ENCODE peak calls at places on chromosomes 6 and 20, in nine cellular contexts. C is Karpas-422, E is H9, P is SK-N-MC, F is GM23248, G is fibroblast of lung, D is HepG2, J is MM.1S, H is endodermal cell. Z is an unnamed sample.

GRCh38 chr6:117072134-117072533 is 193.2 kb upstream of the VGLL2 start:
- DNase-seq in C (no peak), E (no peak), P (no peak), F (no peak), G (no peak), D (no peak), J (no peak), H (no peak), Z (no peak)

GRCh38 chr20:33392016-33392415 is 9.3 kb downstream of the CDK5RAP1 start:
- DNase-seq in C (no peak), E (no peak), P (peak; percentile 77), F (peak; percentile 89), G (no peak), D (no peak), J (no peak), H (no peak), Z (no peak)

GRCh38 chr6:129753422-129753821 is 43.4 kb upstream of the ARHGAP18 start:
- DNase-seq in C (no peak), E (no peak), P (no peak), F (peak; percentile 68), G (no peak), D (no peak), J (no peak), H (no peak), Z (no peak)

GRCh38 chr20:19975436-19975799 is 41.7 kb upstream of the NAA20 start:
- DNase-seq in C (no peak), E (no peak), P (no peak), F (peak; percentile 66), G (peak; percentile 57), D (no peak), J (no peak), H (no peak), Z (no peak)

GRCh38 chr20:1146957-1147356 is 28.6 kb downstream of the PSMF1 start:
- DNase-seq in C (no peak), E (no peak), P (no peak), F (no peak), G (no peak), D (no peak), J (no peak), H (no peak), Z (no peak)

GRCh38 chr6:157152544-157152943 is 170.8 kb downstream of the TMEM242 start:
- DNase-seq in C (no peak), E (no peak), P (no peak), F (no peak), G (no peak), D (no peak), J (no peak), H (no peak), Z (no peak)

GRCh38 chr6:158259845-158260244 is 52.4 kb upstream of the TULP4 start:
- DNase-seq in C (no peak), E (no peak), P (no peak), F (no peak), G (no peak), D (no peak), J (no peak), H (no peak), Z (no peak)

GRCh38 chr6:46440133-46440532 is 51.1 kb downstream of the RCAN2 start:
- DNase-seq in C (no peak), E (no peak), P (no peak), F (peak; percentile 85), G (peak; percentile 56), D (no peak), J (no peak), H (no peak), Z (no peak)

GRCh38 chr6:89976141-89977020 is 82.1 kb downstream of the GJA10 start:
- DNase-seq in C (no peak), E (no peak), P (no peak), F (no peak), G (no peak), D (no peak), J (no peak), H (no peak), Z (no peak)

GRCh38 chr6:159762681-159763293 is 942 bp downstream of the ACAT2 start:
- DNase-seq in C (no peak), E (no peak), P (no peak), F (peak; percentile 23), G (no peak), D (peak; percentile 74), J (peak; percentile 9), H (no peak), Z (peak; percentile 24)

GRCh38 chr6:35786810-35787209 is 6.0 kb downstream of the CLPSL1 start:
- DNase-seq in C (no peak), E (no peak), P (no peak), F (peak; percentile 48), G (no peak), D (no peak), J (no peak), H (no peak), Z (no peak)

GRCh38 chr20:43955244-43956191 is 40.9 kb downstream of the TOX2 start:
- DNase-seq in C (peak; percentile 98), E (no peak), P (no peak), F (peak; percentile 97), G (peak; percentile 94), D (no peak), J (peak; percentile 83), H (peak; percentile 61), Z (peak; percentile 77)

GRCh38 chr20:35497320-35497719 is 32.1 kb downstream of the C20orf173 start:
- DNase-seq in C (no peak), E (no peak), P (no peak), F (no peak), G (no peak), D (no peak), J (no peak), H (no peak), Z (no peak)

GRCh38 chr6:17178754-17179153 is 76.9 kb downstream of the STMND1 start:
- DNase-seq in C (no peak), E (no peak), P (no peak), F (no peak), G (no peak), D (no peak), J (no peak), H (no peak), Z (no peak)

GRCh38 chr6:150720774-150721233 is 121.1 kb downstream of the PLEKHG1 start:
- DNase-seq in C (peak; percentile 92), E (no peak), P (no peak), F (peak; percentile 6), G (peak; percentile 21), D (no peak), J (peak; percentile 65), H (no peak), Z (no peak)

GRCh38 chr20:10414982-10415650 is 18.9 kb downstream of the MKKS start:
- DNase-seq in C (no peak), E (no peak), P (no peak), F (peak; percentile 32), G (no peak), D (no peak), J (no peak), H (no peak), Z (no peak)

GRCh38 chr6:148803979-148804378 is 57.1 kb downstream of the UST start:
- DNase-seq in C (no peak), E (no peak), P (no peak), F (peak; percentile 73), G (no peak), D (no peak), J (no peak), H (no peak), Z (no peak)

GRCh38 chr6:1461207-1461606 is 71.8 kb downstream of the FOXF2 start:
- DNase-seq in C (no peak), E (no peak), P (no peak), F (peak; percentile 80), G (peak; percentile 24), D (no peak), J (no peak), H (no peak), Z (no peak)

GRCh38 chr6:170098428-170099170 is 192.3 kb downstream of the DLL1 start:
- DNase-seq in C (no peak), E (peak; percentile 23), P (no peak), F (no peak), G (no peak), D (no peak), J (no peak), H (peak; percentile 33), Z (no peak)
- H3K9me3 ChIP-seq in C (no peaks in the 10 kb centered on the region), E (no peaks in the 10 kb centered on the region), P (no peaks in the 10 kb centered on the region), F (no peaks in the 10 kb centered on the region), G (no peaks in the 10 kb centered on the region), D (no peaks in the 10 kb centered on the region), J (no peaks in the 10 kb centered on the region), H (no peaks in the 10 kb centered on the region), Z (no peaks in the 10 kb centered on the region)

DNA sequence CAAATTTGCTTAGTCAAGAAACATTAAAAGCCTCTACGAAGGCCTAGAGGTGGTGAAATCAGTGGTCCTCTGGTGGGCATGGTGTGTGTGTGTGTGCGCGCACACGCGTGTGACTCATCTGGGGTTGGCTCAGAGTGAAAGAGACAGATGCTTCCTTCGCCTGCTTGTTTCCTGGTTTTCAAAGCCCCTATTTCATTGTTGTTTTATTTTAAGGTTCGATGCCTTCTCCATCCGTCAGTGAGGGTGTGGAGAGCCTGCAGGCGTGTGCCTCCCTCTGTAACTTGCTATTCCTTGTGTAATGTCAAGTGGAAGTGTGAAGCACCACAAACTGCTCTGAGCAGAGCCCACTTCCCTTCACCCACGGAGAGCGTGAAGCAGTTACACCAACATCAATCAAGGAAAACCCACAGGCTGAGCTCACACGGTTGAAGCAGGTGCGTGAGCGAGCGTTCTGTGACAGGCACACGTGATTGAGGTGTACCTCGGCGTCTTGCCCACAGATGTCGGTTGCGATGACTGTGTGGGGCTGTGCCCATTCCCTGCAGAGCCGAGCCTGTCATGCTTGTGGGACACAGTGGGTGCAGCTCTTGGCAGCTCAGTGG is 233.9 kb downstream of the PRL start:
- DNase-seq in C (no peak), E (no peak), P (no peak), F (no peak), G (no peak), D (no peak), J (no peak), H (no peak), Z (peak; percentile 97)
- H3K9ac ChIP-seq in C (no peak overlapping the region), E (no peak overlapping the region), P (no peak overlapping the region), F (no peak overlapping the region), G (no peak overlapping the region), D (no peak overlapping the region), J (no peak overlapping the region), H (no peak overlapping the region), Z (peak overlapping the region; percentile 64)

GRCh38 chr6:57328074-57328473 is 10.6 kb downstream of the PRIM2 start:
- DNase-seq in C (no peak), E (no peak), P (no peak), F (no peak), G (no peak), D (no peak), J (no peak), H (no peak), Z (no peak)
- H3K9me3 ChIP-seq in C (peaks cover 19% of the 10 kb centered on the region), E (peaks cover 13% of the 10 kb centered on the region), P (peaks cover 24% of the 10 kb centered on the region), F (no peaks in the 10 kb centered on the region), G (no peaks in the 10 kb centered on the region), D (peaks cover 22% of the 10 kb centered on the region), J (no peaks in the 10 kb centered on the region), H (peaks cover 62% of the 10 kb centered on the region), Z (peaks cover 28% of the 10 kb centered on the region)

DNA sequence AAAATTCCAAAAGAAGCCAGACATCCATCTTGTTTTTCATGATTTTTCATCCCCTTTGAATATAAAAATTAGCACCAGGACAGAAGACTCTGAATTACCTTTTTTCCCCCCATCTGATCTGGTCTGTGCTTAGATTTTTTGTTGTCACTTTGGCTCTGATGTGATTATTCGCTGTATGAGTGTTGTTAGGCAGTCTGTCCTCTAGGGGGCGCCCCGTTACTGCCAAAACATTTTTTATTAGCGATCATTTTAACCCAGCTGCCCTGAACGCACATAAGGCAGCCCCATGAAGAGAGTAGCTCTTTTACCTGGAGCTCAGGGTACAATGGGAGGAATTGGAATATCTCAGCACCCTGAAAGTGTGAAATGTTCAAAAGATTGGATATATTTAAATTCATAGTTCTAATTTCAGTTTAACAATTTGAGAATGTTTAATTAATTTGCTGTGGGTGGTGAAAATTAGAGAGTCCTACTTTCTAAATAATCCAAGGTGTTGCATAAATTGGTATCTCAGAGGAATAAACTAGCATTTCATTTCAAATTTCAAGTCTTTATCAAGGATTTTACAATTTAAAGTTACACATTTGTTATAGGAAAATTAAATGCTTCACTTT is 60.8 kb downstream of the PRPH2 start:
- DNase-seq in C (peak; percentile 89), E (peak; percentile 70), P (peak; percentile 24), F (peak; percentile 79), G (peak; percentile 74), D (peak; percentile 78), J (peak; percentile 68), H (peak; percentile 93), Z (peak; percentile 81)
- H3K9ac ChIP-seq in C (no peak overlapping the region), E (no peak overlapping the region), P (no peak overlapping the region), F (no peak overlapping the region), G (no peak overlapping the region), D (no peak overlapping the region), J (no peak overlapping the region), H (no peak overlapping the region), Z (no peak overlapping the region)

Z was measured in DND-41.